ENCODE peak calls at places on chromosomes 16 and 17, in eight cellular contexts. Z is CD4-positive, CD25-positive, alpha-beta regulatory T cell; J is AG04450; F is GM03348; O is mucosa of gallbladder; E is CD8-positive, alpha-beta memory T cell; Q is activated T-cell treated with anti-CD3 and anti-CD28 coated beads for 48 hours; W is HCEC 1CT. G is an unnamed sample.

GRCh38 chr17:40800381-40800780 is 622 bp upstream of the KRT28 start:
- DNase-seq in Z (no peak), J (no peak), F (no peak), O (no peak), E (no peak), Q (no peak), W (no peak), G (no peak)

GRCh38 chr16:84836234-84836647 is 16.5 kb downstream of the CRISPLD2 start:
- DNase-seq in Z (no peak), J (peak), F (peak), O (peak), E (no peak), Q (no peak), W (peak), G (peak)

GRCh38 chr17:81371910-81372760 is 23.1 kb upstream of the BAHCC1 start:
- DNase-seq in Z (no peak), J (no peak), F (peak), O (no peak), E (no peak), Q (no peak), W (peak), G (peak)

GRCh38 chr17:57689254-57689653 is 55.8 kb downstream of the CCDC182 start:
- DNase-seq in Z (no peak), J (no peak), F (no peak), O (no peak), E (no peak), Q (no peak), W (no peak), G (no peak)

GRCh38 chr17:73639322-73639721 is 4.9 kb downstream of the SDK2 start:
- DNase-seq in Z (no peak), J (no peak), F (no peak), O (no peak), E (no peak), Q (no peak), W (no peak), G (no peak)

GRCh38 chr17:75268931-75269330 is 2.1 kb downstream of the MIF4GD start:
- DNase-seq in Z (no peak), J (no peak), F (no peak), O (no peak), E (no peak), Q (no peak), W (no peak), G (no peak)

GRCh38 chr17:8836821-8837426 is 30.6 kb downstream of the PIK3R6 start:
- DNase-seq in Z (no peak), J (no peak), F (no peak), O (no peak), E (no peak), Q (no peak), W (no peak), G (no peak)

GRCh38 chr17:63751806-63752205 is 10.2 kb upstream of the STRADA start:
- DNase-seq in Z (no peak), J (no peak), F (no peak), O (no peak), E (no peak), Q (no peak), W (no peak), G (no peak)

GRCh38 chr16:20879175-20880053 is 20.7 kb downstream of the DCUN1D3 start:
- DNase-seq in Z (no peak), J (no peak), F (peak), O (no peak), E (no peak), Q (no peak), W (peak), G (no peak)

GRCh38 chr17:30908717-30909420 is 2.8 kb upstream of the TEFM start:
- DNase-seq in Z (no peak), J (no peak), F (no peak), O (no peak), E (no peak), Q (no peak), W (no peak), G (no peak)

GRCh38 chr16:89721644-89722391 is 481 bp downstream of the ZNF276 start:
- DNase-seq in Z (peak), J (no peak), F (peak), O (peak), E (peak), Q (peak), W (peak), G (peak)

GRCh38 chr16:11360581-11360980 is 15.3 kb downstream of the RMI2 start:
- DNase-seq in Z (no peak), J (no peak), F (peak), O (no peak), E (no peak), Q (no peak), W (no peak), G (peak)

GRCh38 chr17:49610883-49611584 is 35.4 kb downstream of the NXPH3 start:
- DNase-seq in Z (no peak), J (no peak), F (no peak), O (no peak), E (no peak), Q (no peak), W (no peak), G (no peak)

GRCh38 chr17:40535438-40535837 is 29.8 kb downstream of the CCR7 start:
- DNase-seq in Z (no peak), J (no peak), F (no peak), O (no peak), E (no peak), Q (no peak), W (no peak), G (no peak)

GRCh38 chr17:15963670-15964110 is 18.8 kb downstream of the ADORA2B start:
- DNase-seq in Z (no peak), J (no peak), F (no peak), O (no peak), E (no peak), Q (no peak), W (no peak), G (peak)

GRCh38 chr16:6335072-6335471 is 997.6 kb upstream of the RBFOX1 start:
- DNase-seq in Z (no peak), J (no peak), F (no peak), O (no peak), E (no peak), Q (no peak), W (no peak), G (no peak)

GRCh38 chr16:4694664-4695451 is 1.5 kb downstream of the NUDT16L1 start:
- DNase-seq in Z (no peak), J (no peak), F (peak), O (no peak), E (peak), Q (no peak), W (no peak), G (peak)

GRCh38 chr17:55323518-55324295 is 58.9 kb downstream of the HLF start:
- DNase-seq in Z (no peak), J (no peak), F (no peak), O (no peak), E (no peak), Q (no peak), W (no peak), G (no peak)

GRCh38 chr17:43611230-43611969 is 50.3 kb downstream of the MEOX1 start:
- DNase-seq in Z (no peak), J (no peak), F (no peak), O (no peak), E (no peak), Q (no peak), W (no peak), G (no peak)

GRCh38 chr17:63116967-63117366 is 150.9 kb downstream of the TANC2 start:
- DNase-seq in Z (no peak), J (no peak), F (no peak), O (peak), E (no peak), Q (no peak), W (peak), G (no peak)

GRCh38 chr16:15865742-15866141 is 8.9 kb upstream of the MYH11 start:
- DNase-seq in Z (no peak), J (no peak), F (no peak), O (no peak), E (no peak), Q (no peak), W (no peak), G (no peak)

GRCh38 chr16:86575754-86576557 is 2.4 kb upstream of the FOXL1 start:
- DNase-seq in Z (peak), J (peak), F (peak), O (peak), E (no peak), Q (peak), W (peak), G (peak)

GRCh38 chr17:79402275-79402674 is 208.6 kb downstream of the RBFOX3 start:
- DNase-seq in Z (no peak), J (no peak), F (no peak), O (no peak), E (no peak), Q (no peak), W (no peak), G (no peak)

GRCh38 chr16:12265168-12265567 is 288.6 kb downstream of the SNX29 start:
- DNase-seq in Z (no peak), J (no peak), F (no peak), O (no peak), E (no peak), Q (no peak), W (no peak), G (no peak)

GRCh38 chr17:3916013-3916696 is at the start of gene P2RX1:
- DNase-seq in Z (no peak), J (no peak), F (peak), O (peak), E (no peak), Q (peak), W (no peak), G (no peak)

GRCh38 chr17:31554930-31555329 is 163.5 kb downstream of the RAB11FIP4 start:
- DNase-seq in Z (no peak), J (no peak), F (no peak), O (no peak), E (no peak), Q (no peak), W (no peak), G (peak)

GRCh38 chr16:63655846-63656245 is 1466.0 kb downstream of the CDH11 start:
- DNase-seq in Z (no peak), J (no peak), F (no peak), O (no peak), E (no peak), Q (no peak), W (no peak), G (no peak)

GRCh38 chr17:39094607-39095308 is 56.7 kb downstream of the PLXDC1 start:
- DNase-seq in Z (no peak), J (no peak), F (no peak), O (no peak), E (peak), Q (no peak), W (no peak), G (no peak)

GRCh38 chr16:54077412-54077821 is 209.2 kb downstream of the IRX3 start:
- DNase-seq in Z (no peak), J (peak), F (peak), O (no peak), E (no peak), Q (no peak), W (peak), G (peak)

GRCh38 chr16:66859397-66860068 is 15.3 kb downstream of the CA7 start:
- DNase-seq in Z (no peak), J (no peak), F (no peak), O (no peak), E (no peak), Q (no peak), W (no peak), G (no peak)

GRCh38 chr16:35188288-35189155 is 1729.1 kb downstream of the TP53TG3F start:
- DNase-seq in Z (no peak), J (no peak), F (no peak), O (no peak), E (no peak), Q (no peak), W (no peak), G (no peak)